ENCODE peak calls at places on chromosome 14, in five cellular contexts. B is CD8-positive, alpha-beta T cell; C is psoas muscle; Y is activated CD4-positive, alpha-beta T cell treated with anti-CD3 and anti-CD28 coated beads, Interleukin-2, amount 10 ng/mL, durations not matched to agents 7 days and 5 days; Z is activated CD8-positive, alpha-beta memory T cell treated with anti-CD3 and anti-CD28 coated beads for 48 hours. E is an unnamed sample.

GRCh38 chr14:89773644-89774316 is 180.8 kb downstream of the EFCAB11 start:
- DNase-seq in B (peak), C (peak), Y (peak), Z (peak), E (peak)

GRCh38 chr14:85233756-85234545 is 296.0 kb upstream of the FLRT2 start:
- DNase-seq in B (no peak), C (no peak), Y (no peak), Z (no peak), E (no peak)

GRCh38 chr14:53152627-53152908 is 555 bp downstream of the DDHD1 start:
- DNase-seq in B (no peak), C (no peak), Y (peak), Z (no peak), E (no peak)

GRCh38 chr14:74855021-74855420 is 20.9 kb downstream of the PROX2 start:
- DNase-seq in B (no peak), C (no peak), Y (no peak), Z (no peak), E (no peak)

GRCh38 chr14:32450919-32451675 is 122.0 kb downstream of the AKAP6 start:
- DNase-seq in B (no peak), C (no peak), Y (no peak), Z (no peak), E (no peak)

GRCh38 chr14:96204151-96205058 is at the start of gene BDKRB2:
- DNase-seq in B (no peak), C (peak), Y (no peak), Z (no peak), E (peak)

GRCh38 chr14:102581193-102581592 is 11.3 kb upstream of the RCOR1 start:
- DNase-seq in B (no peak), C (no peak), Y (no peak), Z (no peak), E (no peak)

GRCh38 chr14:95185033-95185432 is 27.7 kb upstream of the DICER1 start:
- DNase-seq in B (no peak), C (no peak), Y (no peak), Z (no peak), E (no peak)

GRCh38 chr14:32311294-32312009 is 17.6 kb upstream of the AKAP6 start:
- DNase-seq in B (no peak), C (no peak), Y (no peak), Z (no peak), E (no peak)

GRCh38 chr14:32618991-32619390 is 289.9 kb downstream of the AKAP6 start:
- DNase-seq in B (no peak), C (no peak), Y (no peak), Z (no peak), E (no peak)

GRCh38 chr14:61395115-61395725 is 73.8 kb downstream of the PRKCH start:
- DNase-seq in B (peak), C (no peak), Y (no peak), Z (no peak), E (no peak)

GRCh38 chr14:62179367-62180018 is 417.3 kb downstream of the SNAPC1 start:
- DNase-seq in B (no peak), C (no peak), Y (peak), Z (no peak), E (peak)

GRCh38 chr14:58133739-58134138 is 18.3 kb downstream of the ARMH4 start:
- DNase-seq in B (no peak), C (no peak), Y (no peak), Z (no peak), E (no peak)

GRCh38 chr14:38618514-38618913 is 362.6 kb upstream of the CLEC14A start:
- DNase-seq in B (no peak), C (no peak), Y (no peak), Z (no peak), E (no peak)

GRCh38 chr14:95523818-95524448 is 7.5 kb upstream of the SYNE3 start:
- DNase-seq in B (peak), C (no peak), Y (peak), Z (no peak), E (no peak)

GRCh38 chr14:58243790-58244555 is 670 bp upstream of the PSMA3 start:
- DNase-seq in B (no peak), C (no peak), Y (no peak), Z (no peak), E (no peak)

GRCh38 chr14:96638041-96638855 is 136.1 kb downstream of the PAPOLA start:
- DNase-seq in B (peak), C (no peak), Y (no peak), Z (no peak), E (peak)

GRCh38 chr14:57069702-57070101 is 199.0 kb downstream of the EXOC5 start:
- DNase-seq in B (no peak), C (no peak), Y (no peak), Z (no peak), E (no peak)

GRCh38 chr14:20971705-20972021 is 16.4 kb downstream of the RNASE2 start:
- DNase-seq in B (no peak), C (no peak), Y (no peak), Z (no peak), E (no peak)

GRCh38 chr14:79369359-79370332 is 841.7 kb downstream of the DIO2 start:
- DNase-seq in B (no peak), C (no peak), Y (no peak), Z (no peak), E (no peak)

GRCh38 chr14:99055816-99056215 is 216.2 kb downstream of the BCL11B start:
- DNase-seq in B (peak), C (no peak), Y (peak), Z (peak), E (no peak)

GRCh38 chr14:22598896-22599244 is 770 bp downstream of the ABHD4 start:
- DNase-seq in B (no peak), C (no peak), Y (peak), Z (no peak), E (peak)

GRCh38 chr14:25122188-25122587 is 72.2 kb upstream of the STXBP6 start:
- DNase-seq in B (no peak), C (no peak), Y (no peak), Z (no peak), E (no peak)

GRCh38 chr14:20515846-20516245 is 10.5 kb downstream of the RNASE10 start:
- DNase-seq in B (no peak), C (no peak), Y (no peak), Z (no peak), E (no peak)

GRCh38 chr14:35963209-35963608 is 137.1 kb downstream of the BRMS1L start:
- DNase-seq in B (no peak), C (no peak), Y (no peak), Z (no peak), E (no peak)

GRCh38 chr14:23613242-23614070 is 22.7 kb upstream of the DHRS2 start:
- DNase-seq in B (no peak), C (no peak), Y (no peak), Z (no peak), E (no peak)

GRCh38 chr14:57136669-57137068 is 132.0 kb downstream of the EXOC5 start:
- DNase-seq in B (no peak), C (peak), Y (no peak), Z (no peak), E (no peak)

GRCh38 chr14:89477391-89477790 is 60.4 kb upstream of the FOXN3 start:
- DNase-seq in B (no peak), C (no peak), Y (no peak), Z (no peak), E (no peak)

GRCh38 chr14:24910408-24910986 is 139.4 kb downstream of the STXBP6 start:
- DNase-seq in B (no peak), C (no peak), Y (no peak), Z (no peak), E (no peak)

GRCh38 chr14:53032161-53032803 is 81.4 kb upstream of the FERMT2 start:
- DNase-seq in B (no peak), C (no peak), Y (no peak), Z (no peak), E (peak)

GRCh38 chr14:71050227-71050823 is 143.1 kb downstream of the PCNX1 start:
- DNase-seq in B (no peak), C (no peak), Y (no peak), Z (no peak), E (no peak)

GRCh38 chr14:76706811-76707210 is 54.5 kb upstream of the VASH1 start:
- DNase-seq in B (no peak), C (no peak), Y (no peak), Z (no peak), E (no peak)

GRCh38 chr14:74400328-74400727 is 25.7 kb downstream of the SYNDIG1L start:
- DNase-seq in B (no peak), C (no peak), Y (no peak), Z (no peak), E (no peak)

GRCh38 chr14:103697601-103698379 is 17.5 kb downstream of the XRCC3 start:
- DNase-seq in B (no peak), C (peak), Y (no peak), Z (no peak), E (no peak)

GRCh38 chr14:95250126-95250824 is 69.4 kb downstream of the CLMN start:
- DNase-seq in B (no peak), C (no peak), Y (no peak), Z (no peak), E (no peak)

GRCh38 chr14:41597647-41598046 is 9.0 kb upstream of the LRFN5 start:
- DNase-seq in B (no peak), C (peak), Y (no peak), Z (no peak), E (no peak)

E was measured in ureter.